ENCODE peak calls at places on chromosomes 16 and 17, in nine cellular contexts. H is stimulated activated CD8-positive, alpha-beta memory T cell treated with anti-CD3 and anti-CD28 coated beads, Interleukin-7, amount 100 ng/mL, for 1 hour; R is neuronal stem cell; A is activated effector memory CD4-positive, alpha-beta T cell treated with Interleukin-2 at 50 U/mL for 16 hours; O is activated CD4-positive, alpha-beta T cell treated with anti-CD3 and anti-CD28 coated beads, Interleukin-2, amount 10 ng/mL, durations not matched to agents 24 days and 14 days; D is SK-N-DZ; C is astrocyte of the cerebellum; P is CD4-positive, alpha-beta T cell; N is HT1080. Z is an unnamed sample.

GRCh38 chr16:30122621-30123160 is 329 bp downstream of the MAPK3 start:
- DNase-seq in H (no peak), R (no peak), A (no peak), O (no peak), D (peak), C (no peak), P (no peak), N (no peak), Z (peak)

GRCh38 chr17:59858167-59858790 is 34.5 kb downstream of the TUBD1 start:
- DNase-seq in H (no peak), R (no peak), A (no peak), O (no peak), D (no peak), C (no peak), P (no peak), N (no peak), Z (no peak)

GRCh38 chr17:78316867-78317816 is 42.7 kb downstream of the SOCS3 start:
- DNase-seq in H (no peak), R (no peak), A (no peak), O (no peak), D (no peak), C (no peak), P (no peak), N (no peak), Z (no peak)

GRCh38 chr17:13513039-13513405 is 88.7 kb downstream of the HS3ST3A1 start:
- DNase-seq in H (no peak), R (no peak), A (no peak), O (no peak), D (peak), C (no peak), P (no peak), N (no peak), Z (no peak)

GRCh38 chr16:12082207-12082606 is 105.7 kb downstream of the SNX29 start:
- DNase-seq in H (no peak), R (no peak), A (no peak), O (peak), D (no peak), C (no peak), P (no peak), N (no peak), Z (no peak)

GRCh38 chr16:87582221-87582965 is 19.9 kb upstream of the JPH3 start:
- DNase-seq in H (no peak), R (no peak), A (no peak), O (no peak), D (peak), C (peak), P (no peak), N (no peak), Z (no peak)

GRCh38 chr16:27321013-27321960 is 7.5 kb downstream of the IL4R start:
- DNase-seq in H (no peak), R (no peak), A (no peak), O (no peak), D (no peak), C (no peak), P (no peak), N (peak), Z (no peak)

GRCh38 chr17:38604479-38605229 is 1.1 kb downstream of the SRCIN1 start:
- DNase-seq in H (no peak), R (no peak), A (no peak), O (peak), D (peak), C (no peak), P (peak), N (no peak), Z (peak)

GRCh38 chr17:56699186-56699895 is 105.8 kb downstream of the NOG start:
- DNase-seq in H (no peak), R (peak), A (no peak), O (no peak), D (no peak), C (peak), P (no peak), N (peak), Z (no peak)

GRCh38 chr17:79561486-79562116 is 49.2 kb downstream of the RBFOX3 start:
- DNase-seq in H (no peak), R (no peak), A (no peak), O (no peak), D (no peak), C (no peak), P (no peak), N (no peak), Z (no peak)

GRCh38 chr17:74514632-74515035 is 16.6 kb downstream of the CD300LB start:
- DNase-seq in H (no peak), R (no peak), A (no peak), O (no peak), D (peak), C (peak), P (no peak), N (no peak), Z (no peak)

GRCh38 chr17:34725740-34726139 is 146.4 kb downstream of the TMEM132E start:
- DNase-seq in H (no peak), R (no peak), A (no peak), O (no peak), D (no peak), C (no peak), P (no peak), N (no peak), Z (no peak)

GRCh38 chr16:89602273-89602951 is 11.0 kb upstream of the DPEP1 start:
- DNase-seq in H (no peak), R (peak), A (peak), O (peak), D (peak), C (no peak), P (peak), N (peak), Z (peak)

GRCh38 chr17:968812-969766 is 10.5 kb downstream of the NXN start:
- DNase-seq in H (no peak), R (no peak), A (no peak), O (no peak), D (no peak), C (no peak), P (no peak), N (no peak), Z (no peak)

GRCh38 chr17:77859035-77859360 is 99.5 kb upstream of the TNRC6C start:
- DNase-seq in H (no peak), R (no peak), A (no peak), O (no peak), D (no peak), C (no peak), P (no peak), N (no peak), Z (no peak)

GRCh38 chr16:3490911-3491629 is 4.2 kb downstream of the C16orf90 start:
- DNase-seq in H (no peak), R (no peak), A (no peak), O (no peak), D (peak), C (no peak), P (no peak), N (no peak), Z (no peak)

GRCh38 chr17:71975998-71976649 is 144.7 kb upstream of the SOX9 start:
- DNase-seq in H (no peak), R (no peak), A (no peak), O (no peak), D (peak), C (peak), P (no peak), N (peak), Z (no peak)

GRCh38 chr16:19607610-19608280 is 52.2 kb downstream of the VPS35L start:
- DNase-seq in H (no peak), R (no peak), A (no peak), O (no peak), D (no peak), C (no peak), P (no peak), N (no peak), Z (no peak)

GRCh38 chr17:1762906-1763829 is 1.3 kb downstream of the SERPINF1 start:
- DNase-seq in H (no peak), R (peak), A (no peak), O (peak), D (peak), C (peak), P (no peak), N (no peak), Z (no peak)

GRCh38 chr17:59493867-59494266 is 71.5 kb upstream of the DHX40 start:
- DNase-seq in H (no peak), R (peak), A (no peak), O (no peak), D (peak), C (no peak), P (no peak), N (no peak), Z (no peak)